ENCODE peak calls at places on chromosomes 3 and 15, in ten cellular contexts. I is body of pancreas; B is stimulated activated CD4-positive, alpha-beta T cell treated with anti-CD3 and anti-CD28 coated beads, Interleukin-2, amount 100 ng/mL, for 24 hours; G is HS-27A; T is stimulated activated CD8-positive, alpha-beta memory T cell treated with anti-CD3 and anti-CD28 coated beads, Interleukin-2, amount 100 ng/mL, for 1 hour; Q is ureter; L is CD4-positive, alpha-beta T cell; N is ELR; U is HepG2; H is DMS153. A is an unnamed sample.

GRCh38 chr15:101370330-101371024 is 75.4 kb upstream of the SNRPA1 start:
- DNase-seq in I (no peak), B (no peak), G (no peak), T (no peak), Q (no peak), L (no peak), N (no peak), U (no peak), H (no peak), A (no peak)

GRCh38 chr3:99999541-99999940 is 114.8 kb downstream of the FILIP1L start:
- DNase-seq in I (no peak), B (no peak), G (no peak), T (no peak), Q (no peak), L (no peak), N (peak), U (no peak), H (no peak), A (no peak)

GRCh38 chr3:177190701-177191100 is 6.6 kb downstream of the TBL1XR1 start:
- DNase-seq in I (no peak), B (no peak), G (no peak), T (no peak), Q (no peak), L (no peak), N (no peak), U (no peak), H (no peak), A (no peak)

GRCh38 chr3:55486857-55487375 is at the start of gene WNT5A:
- DNase-seq in I (peak), B (no peak), G (no peak), T (no peak), Q (peak), L (no peak), N (peak), U (no peak), H (no peak), A (no peak)

GRCh38 chr3:12194209-12194608 is 35.5 kb upstream of the TIMP4 start:
- DNase-seq in I (peak), B (no peak), G (no peak), T (no peak), Q (no peak), L (no peak), N (peak), U (no peak), H (no peak), A (no peak)

GRCh38 chr3:27577504-27577903 is 93.3 kb upstream of the SLC4A7 start:
- DNase-seq in I (no peak), B (no peak), G (no peak), T (no peak), Q (no peak), L (no peak), N (no peak), U (no peak), H (no peak), A (no peak)

GRCh38 chr3:55664387-55664786 is 177.3 kb upstream of the WNT5A start:
- DNase-seq in I (no peak), B (no peak), G (no peak), T (no peak), Q (no peak), L (no peak), N (no peak), U (no peak), H (no peak), A (peak)

GRCh38 chr15:59283717-59284336 is 77.2 kb downstream of the LDHAL6B start:
- DNase-seq in I (no peak), B (no peak), G (no peak), T (no peak), Q (peak), L (no peak), N (peak), U (peak), H (no peak), A (no peak)

GRCh38 chr3:179871782-179872181 is 165.0 kb downstream of the PEX5L start:
- DNase-seq in I (no peak), B (no peak), G (no peak), T (no peak), Q (no peak), L (no peak), N (peak), U (no peak), H (no peak), A (no peak)

GRCh38 chr15:85672338-85673097 is 122.2 kb downstream of the KLHL25 start:
- DNase-seq in I (no peak), B (no peak), G (no peak), T (no peak), Q (no peak), L (no peak), N (peak), U (peak), H (no peak), A (no peak)

GRCh38 chr3:13839253-13839652 is 40.6 kb downstream of the WNT7A start:
- DNase-seq in I (no peak), B (no peak), G (no peak), T (no peak), Q (no peak), L (no peak), N (peak), U (no peak), H (no peak), A (no peak)

GRCh38 chr15:56241374-56242085 is 2.1 kb downstream of the RFX7 start:
- DNase-seq in I (no peak), B (no peak), G (no peak), T (no peak), Q (no peak), L (no peak), N (peak), U (no peak), H (no peak), A (no peak)

GRCh38 chr15:49110158-49110944 is 45.0 kb downstream of the COPS2 start:
- DNase-seq in I (no peak), B (no peak), G (no peak), T (no peak), Q (no peak), L (no peak), N (no peak), U (no peak), H (no peak), A (no peak)

GRCh38 chr3:57787867-57788623 is 31.9 kb downstream of the SLMAP start:
- DNase-seq in I (no peak), B (no peak), G (no peak), T (no peak), Q (no peak), L (no peak), N (no peak), U (no peak), H (no peak), A (no peak)

GRCh38 chr3:138381950-138382715 is 33.8 kb downstream of the MRAS start:
- DNase-seq in I (peak), B (no peak), G (no peak), T (no peak), Q (peak), L (no peak), N (peak), U (peak), H (no peak), A (no peak)

GRCh38 chr3:116165190-116165589 is 280.1 kb downstream of the LSAMP start:
- DNase-seq in I (no peak), B (no peak), G (no peak), T (no peak), Q (no peak), L (no peak), N (no peak), U (no peak), H (no peak), A (no peak)

GRCh38 chr3:32154180-32154579 is 47.8 kb downstream of the GPD1L start:
- DNase-seq in I (no peak), B (no peak), G (no peak), T (no peak), Q (no peak), L (no peak), N (peak), U (peak), H (no peak), A (no peak)

GRCh38 chr3:112628038-112628437 is 12.9 kb downstream of the CCDC80 start:
- DNase-seq in I (no peak), B (no peak), G (no peak), T (no peak), Q (no peak), L (no peak), N (no peak), U (no peak), H (peak), A (no peak)

GRCh38 chr3:80770106-80771079 is 991.1 kb downstream of the GBE1 start:
- DNase-seq in I (no peak), B (no peak), G (no peak), T (no peak), Q (no peak), L (no peak), N (no peak), U (no peak), H (no peak), A (no peak)